ENCODE peak calls at places on chromosomes 13 and 19, in seven cellular contexts. J is PC-3, B is tibial nerve, C is BJ, G is left lung, M is uterus, U is lower lobe of right lung. P is an unnamed sample. For H3K27me3, the result is how much of the 10 kb centered on the place peaks cover.

GRCh38 chr13:105196052-105196451 is 1339.4 kb downstream of the EFNB2 start:
- DNase-seq in J (peak), B (no peak), C (no peak), G (no peak), M (no peak), U (no peak), P (no peak)

GRCh38 chr13:113599396-113599795 is 14.8 kb downstream of the TFDP1 start:
- DNase-seq in J (no peak), B (no peak), C (no peak), G (peak), M (no peak), U (peak), P (no peak)

GRCh38 chr19:19661675-19662251 is 1.7 kb downstream of the ATP13A1 start:
- DNase-seq in J (no peak), B (no peak), C (no peak), G (peak), M (no peak), U (peak), P (no peak)

GRCh38 chr19:3483226-3483628 is at the start of gene SMIM44:
- DNase-seq in J (peak), B (no peak), C (no peak), G (peak), M (no peak), U (no peak), P (no peak)

GRCh38 chr19:55066107-55066709 is 3.3 kb upstream of the RDH13 start:
- DNase-seq in J (peak), B (no peak), C (no peak), G (no peak), M (no peak), U (no peak), P (no peak)

GRCh38 chr19:14571695-14572490 is at the start of gene NDUFB7:
- DNase-seq in J (peak), B (peak), C (peak), G (peak), M (peak), U (peak), P (peak)

GRCh38 chr13:65965496-65965895 is 1264.6 kb downstream of the PCDH9 start:
- DNase-seq in J (peak), B (no peak), C (no peak), G (no peak), M (no peak), U (no peak), P (no peak)

GRCh38 chr13:98026457-98026857 is 73.0 kb downstream of the IPO5 start:
- DNase-seq in J (no peak), B (no peak), C (no peak), G (no peak), M (no peak), U (no peak), P (no peak)

GRCh38 chr13:101880581-101880980 is 428.1 kb downstream of the ITGBL1 start:
- DNase-seq in J (no peak), B (no peak), C (no peak), G (no peak), M (no peak), U (no peak), P (no peak)

GRCh38 chr19:58573658-58574164 is 576 bp upstream of the MZF1 start:
- DNase-seq in J (no peak), B (no peak), C (no peak), G (no peak), M (no peak), U (no peak), P (no peak)

GRCh38 chr13:114077938-114078335 is 54.5 kb downstream of the RASA3 start:
- DNase-seq in J (no peak), B (no peak), C (no peak), G (no peak), M (peak), U (peak), P (no peak)

GRCh38 chr13:96527497-96527896 is 437.6 kb downstream of the HS6ST3 start:
- DNase-seq in J (no peak), B (no peak), C (no peak), G (no peak), M (no peak), U (no peak), P (no peak)

GRCh38 chr19:34229721-34230120 is 24.6 kb upstream of the GARRE1 start:
- DNase-seq in J (no peak), B (no peak), C (no peak), G (no peak), M (no peak), U (no peak), P (no peak)

GRCh38 chr13:98999635-98999952 is 21.7 kb upstream of the DOCK9 start:
- DNase-seq in J (no peak), B (no peak), C (no peak), G (no peak), M (no peak), U (no peak), P (no peak)

GRCh38 chr19:31883299-31883990 is 462.0 kb upstream of the ZNF507 start:
- DNase-seq in J (no peak), B (no peak), C (no peak), G (no peak), M (no peak), U (no peak), P (peak)

GRCh38 chr19:10290876-10291553 is 1.3 kb downstream of the ICAM5 start:
- DNase-seq in J (peak), B (no peak), C (no peak), G (peak), M (no peak), U (peak), P (no peak)

GRCh38 chr13:98273824-98274786 is 97.0 kb upstream of the RNF113B start:
- DNase-seq in J (no peak), B (no peak), C (no peak), G (no peak), M (no peak), U (no peak), P (no peak)

GRCh38 chr19:32258167-32258566 is 87.2 kb upstream of the ZNF507 start:
- DNase-seq in J (no peak), B (no peak), C (no peak), G (no peak), M (no peak), U (no peak), P (no peak)

GRCh38 chr13:45416521-45417125 is 1.6 kb downstream of the SLC25A30 start:
- DNase-seq in J (peak), B (no peak), C (no peak), G (no peak), M (no peak), U (no peak), P (no peak)

GRCh38 chr13:39023316-39023715 is 14.6 kb downstream of the PROSER1 start:
- DNase-seq in J (no peak), B (no peak), C (peak), G (no peak), M (no peak), U (no peak), P (no peak)

GRCh38 chr19:10828981-10829821 is 6.8 kb downstream of the TMED1 start:
- DNase-seq in J (peak), B (no peak), C (no peak), G (peak), M (no peak), U (peak), P (no peak)

GRCh38 chr13:39451860-39452301 is 151.1 kb downstream of the LHFPL6 start:
- DNase-seq in J (no peak), B (peak), C (no peak), G (no peak), M (no peak), U (no peak), P (no peak)

GRCh38 chr13:98173431-98173921 is 3.6 kb downstream of the RNF113B start:
- DNase-seq in J (peak), B (peak), C (peak), G (no peak), M (peak), U (no peak), P (peak)

GRCh38 chr13:83881917-83882625 is at the start of gene SLITRK1:
- DNase-seq in J (no peak), B (peak), C (peak), G (peak), M (no peak), U (peak), P (peak)

GRCh38 chr13:113298001-113298945 is 1.2 kb downstream of the LAMP1 start:
- DNase-seq in J (peak), B (no peak), C (no peak), G (no peak), M (no peak), U (no peak), P (no peak)

GRCh38 chr13:38680912-38681311 is 6.0 kb upstream of the FREM2 start:
- DNase-seq in J (no peak), B (no peak), C (no peak), G (no peak), M (no peak), U (no peak), P (no peak)

GRCh38 chr19:30864460-30865215 is 484.6 kb downstream of the TSHZ3 start:
- DNase-seq in J (no peak), B (no peak), C (no peak), G (no peak), M (no peak), U (peak), P (no peak)

GRCh38 chr19:2248136-2249009 is 750 bp upstream of the AMH start:
- DNase-seq in J (no peak), B (no peak), C (no peak), G (peak), M (no peak), U (no peak), P (no peak)

GRCh38 chr19:2251577-2252480 is 2.7 kb downstream of the AMH start:
- DNase-seq in J (no peak), B (no peak), C (no peak), G (no peak), M (no peak), U (no peak), P (no peak)

GRCh38 chr19:2249010-2249866 is at the start of gene AMH:
- DNase-seq in J (no peak), B (no peak), C (no peak), G (peak), M (no peak), U (no peak), P (no peak)

GRCh38 chr19:2250765-2251576 is 1.8 kb downstream of the AMH start:
- DNase-seq in J (no peak), B (no peak), C (no peak), G (no peak), M (no peak), U (no peak), P (no peak)

DNA sequence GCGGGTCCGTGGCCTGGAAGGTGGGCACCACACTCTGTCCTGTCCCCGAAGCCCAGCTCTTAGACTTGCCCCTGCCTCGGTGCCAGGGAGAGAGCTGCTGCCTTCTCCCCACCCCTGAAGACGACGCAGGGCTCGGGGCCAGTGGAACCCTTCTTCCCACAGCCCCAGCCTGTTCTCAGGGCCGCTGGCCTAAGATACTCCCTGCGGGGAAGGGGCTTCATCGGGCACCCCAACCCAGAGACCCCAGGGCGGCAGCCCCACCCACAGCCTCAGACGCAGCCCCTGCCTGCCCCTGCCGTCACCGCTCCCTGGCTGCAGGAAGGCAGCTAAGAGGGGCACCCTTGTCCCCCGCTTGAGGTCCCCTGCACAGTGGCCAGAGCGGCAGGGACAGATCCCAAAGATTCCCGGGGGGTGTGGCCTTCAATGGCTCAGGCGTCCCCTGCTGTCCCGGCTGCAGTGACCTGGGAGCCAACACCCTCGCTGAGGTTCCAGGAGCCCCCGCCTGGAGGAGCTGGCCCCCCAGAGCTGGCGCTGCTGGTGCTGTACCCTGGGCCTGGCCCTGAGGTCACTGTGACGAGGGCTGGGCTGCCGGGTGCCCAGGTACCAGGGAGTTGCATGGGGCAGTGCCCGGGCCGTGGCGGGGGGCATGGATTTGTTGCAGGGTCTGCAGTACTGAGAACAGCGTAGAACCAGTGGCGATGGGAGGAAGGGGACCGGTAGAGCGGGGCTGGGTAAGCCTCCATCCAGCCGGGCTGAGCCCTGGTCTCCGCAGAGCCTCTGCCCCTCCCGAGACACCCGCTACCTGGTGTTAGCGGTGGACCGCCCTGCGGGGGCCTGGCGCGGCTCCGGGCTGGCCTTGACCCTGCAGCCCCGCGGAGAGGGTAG is 999 bp downstream of the AMH start:
- DNase-seq in J (no peak), B (no peak), C (no peak), G (no peak), M (no peak), U (no peak), P (no peak)
- H3K4me3 ChIP-seq in J (no peak), B (no peak), C (no peak), G (no peak), M (no peak), U (no peak), P (no peak)

GRCh38 chr13:70388935-70389334 is 280.7 kb upstream of the KLHL1 start:
- DNase-seq in J (peak), B (no peak), C (no peak), G (no peak), M (no peak), U (no peak), P (no peak)

GRCh38 chr13:70391678-70392077 is 283.4 kb upstream of the KLHL1 start:
- DNase-seq in J (peak), B (no peak), C (no peak), G (no peak), M (no peak), U (no peak), P (no peak)

GRCh38 chr13:70386919-70387318 is 278.7 kb upstream of the KLHL1 start:
- DNase-seq in J (no peak), B (no peak), C (no peak), G (peak), M (no peak), U (peak), P (no peak)

GRCh38 chr13:70390968-70391367 is 282.7 kb upstream of the KLHL1 start:
- DNase-seq in J (no peak), B (no peak), C (no peak), G (no peak), M (no peak), U (no peak), P (no peak)

GRCh38 chr13:70390064-70390463 is 281.8 kb upstream of the KLHL1 start:
- DNase-seq in J (no peak), B (no peak), C (no peak), G (no peak), M (no peak), U (no peak), P (no peak)
- H3K27me3 ChIP-seq in J (under half), B (under half), C (under half), G (under half), M (under half), U (under half), P (under half)

GRCh38 chr19:36573948-36574726 is 1.0 kb upstream of the ZNF529 start:
- DNase-seq in J (peak), B (no peak), C (no peak), G (no peak), M (no peak), U (no peak), P (no peak)

GRCh38 chr19:36577271-36577996 is 4.3 kb upstream of the ZNF529 start:
- DNase-seq in J (no peak), B (no peak), C (no peak), G (no peak), M (no peak), U (no peak), P (no peak)

GRCh38 chr19:36574762-36575161 is 1.7 kb upstream of the ZNF529 start:
- DNase-seq in J (no peak), B (no peak), C (no peak), G (no peak), M (no peak), U (no peak), P (no peak)

GRCh38 chr19:36572593-36573019 is 486 bp downstream of the ZNF529 start:
- DNase-seq in J (no peak), B (no peak), C (no peak), G (no peak), M (no peak), U (no peak), P (no peak)

GRCh38 chr19:36573020-36573947 is at the start of gene ZNF529:
- DNase-seq in J (peak), B (peak), C (peak), G (peak), M (peak), U (peak), P (peak)
- TF ChIP-seq CTCF in J (no peak), B (no peak), C (no peak), G (no peak), M (no peak), U (no peak), P (no peak)

DNA sequence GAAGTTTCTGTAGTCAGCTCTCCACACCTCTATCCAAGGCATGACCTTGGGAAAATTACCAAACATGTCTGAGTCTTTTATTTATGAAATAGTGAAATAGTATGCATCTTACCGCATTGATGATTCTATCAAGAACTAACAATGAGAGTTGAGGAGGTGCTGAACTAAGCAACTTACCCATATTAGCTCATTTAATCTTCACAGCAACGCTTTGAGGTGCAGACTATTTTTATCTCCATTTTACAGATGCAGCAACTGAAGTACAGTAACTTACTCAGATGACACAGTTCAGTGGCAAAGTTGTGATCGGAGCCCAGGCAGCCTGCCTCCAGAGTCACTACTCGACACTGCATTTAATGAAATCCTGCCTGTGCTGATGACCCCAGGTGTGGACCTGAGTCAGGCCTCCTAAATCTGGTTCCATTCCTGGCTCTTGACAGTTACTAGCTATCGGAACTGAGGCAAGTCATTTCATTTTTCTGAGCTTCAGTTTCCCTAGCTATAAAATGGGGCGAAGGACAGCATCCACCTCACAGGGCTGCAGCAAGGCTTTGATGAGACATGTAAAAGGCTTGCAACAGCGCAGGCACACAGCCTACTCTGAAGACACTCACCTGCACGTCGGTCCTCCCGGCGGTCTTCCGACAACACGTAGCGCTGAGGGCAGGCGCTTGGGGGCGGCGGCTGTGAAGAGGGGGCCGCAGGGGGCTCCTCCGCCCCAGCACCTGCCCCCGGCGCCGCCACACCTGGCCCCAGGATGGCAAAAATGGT is 1.6 kb downstream of the MYPOP start:
- DNase-seq in J (no peak), B (no peak), C (no peak), G (no peak), M (no peak), U (no peak), P (no peak)
- H3K4me3 ChIP-seq in J (peak), B (peak), C (peak), G (peak), M (peak), U (peak), P (peak)

GRCh38 chr13:110845520-110845919 is 69.3 kb downstream of the ANKRD10 start:
- DNase-seq in J (no peak), B (no peak), C (no peak), G (no peak), M (no peak), U (no peak), P (no peak)
- H3K27me3 ChIP-seq in J (under half), B (under half), C (under half), G (under half), M (under half), U (under half), P (under half)

GRCh38 chr13:109012115-109012514 is 382.7 kb downstream of the MYO16 start:
- DNase-seq in J (no peak), B (no peak), C (no peak), G (no peak), M (no peak), U (no peak), P (no peak)
- TF ChIP-seq CTCF in J (no peak), B (no peak), C (no peak), G (no peak), M (no peak), U (no peak), P (no peak)

GRCh38 chr19:7267792-7268736 is 26.1 kb downstream of the INSR start:
- DNase-seq in J (no peak), B (no peak), C (no peak), G (no peak), M (no peak), U (peak), P (no peak)

GRCh38 chr19:7265963-7266362 is 28.3 kb downstream of the INSR start:
- DNase-seq in J (no peak), B (no peak), C (no peak), G (no peak), M (no peak), U (peak), P (no peak)

GRCh38 chr19:7264858-7265257 is 29.4 kb downstream of the INSR start:
- DNase-seq in J (no peak), B (no peak), C (no peak), G (no peak), M (no peak), U (no peak), P (no peak)

GRCh38 chr19:7266832-7267231 is 27.4 kb downstream of the INSR start:
- DNase-seq in J (no peak), B (no peak), C (no peak), G (no peak), M (no peak), U (peak), P (no peak)

DNA sequence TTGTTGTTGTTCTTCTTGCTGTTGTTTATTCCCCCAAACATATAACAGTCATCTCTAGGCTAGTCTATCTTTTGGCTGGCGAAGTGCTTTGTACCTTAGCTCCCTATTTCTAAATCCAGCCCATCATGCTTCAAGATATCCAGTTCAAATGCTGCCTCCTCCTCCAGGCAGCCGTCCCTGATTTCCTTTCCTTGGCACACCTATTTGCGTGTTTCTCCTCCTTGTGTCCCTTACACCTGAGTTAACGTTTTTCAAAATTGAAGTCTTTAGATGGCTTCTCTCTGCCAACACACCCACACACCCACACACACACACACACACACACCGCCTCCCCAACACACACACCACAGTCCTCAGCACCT is 25.5 kb downstream of the INSR start:
- DNase-seq in J (no peak), B (no peak), C (no peak), G (no peak), M (no peak), U (no peak), P (no peak)
- H3K4me3 ChIP-seq in J (no peak), B (no peak), C (no peak), G (no peak), M (no peak), U (no peak), P (no peak)

P was measured in kidney epithelial cell.